ENCODE peak calls at places on chromosomes 3 and 15, in six cellular contexts. One of them, this sample, is unnamed.

GRCh38 chr3:129230311-129231019 is 18.9 kb upstream of the COPG1 start:
- DNase-seq in sigmoid colon: no peak
- DNase-seq in activated CD8-positive, alpha-beta memory T cell treated with anti-CD3 and anti-CD28 coated beads, Interleukin-2, amount 50 U/mL, for 48 hours: no peak
- DNase-seq in AG20443: peak
- DNase-seq in hypothalamus: no peak
- DNase-seq in GM23248: peak
- DNase-seq in this sample: peak

GRCh38 chr3:210649-211048 is 14.1 kb downstream of the CHL1 start:
- DNase-seq in sigmoid colon: no peak
- DNase-seq in activated CD8-positive, alpha-beta memory T cell treated with anti-CD3 and anti-CD28 coated beads, Interleukin-2, amount 50 U/mL, for 48 hours: no peak
- DNase-seq in AG20443: no peak
- DNase-seq in hypothalamus: no peak
- DNase-seq in GM23248: no peak
- DNase-seq in this sample: no peak

GRCh38 chr3:41001556-41001955 is 197.7 kb upstream of the CTNNB1 start:
- DNase-seq in sigmoid colon: no peak
- DNase-seq in activated CD8-positive, alpha-beta memory T cell treated with anti-CD3 and anti-CD28 coated beads, Interleukin-2, amount 50 U/mL, for 48 hours: no peak
- DNase-seq in AG20443: no peak
- DNase-seq in hypothalamus: no peak
- DNase-seq in GM23248: no peak
- DNase-seq in this sample: no peak

GRCh38 chr3:192917508-192918274 is at the start of gene MB21D2:
- DNase-seq in sigmoid colon: peak
- DNase-seq in activated CD8-positive, alpha-beta memory T cell treated with anti-CD3 and anti-CD28 coated beads, Interleukin-2, amount 50 U/mL, for 48 hours: peak
- DNase-seq in AG20443: peak
- DNase-seq in hypothalamus: peak
- DNase-seq in GM23248: peak
- DNase-seq in this sample: peak

GRCh38 chr15:90087454-90088154 is 14.7 kb downstream of the IDH2 start:
- DNase-seq in sigmoid colon: no peak
- DNase-seq in activated CD8-positive, alpha-beta memory T cell treated with anti-CD3 and anti-CD28 coated beads, Interleukin-2, amount 50 U/mL, for 48 hours: no peak
- DNase-seq in AG20443: peak
- DNase-seq in hypothalamus: no peak
- DNase-seq in GM23248: peak
- DNase-seq in this sample: no peak

GRCh38 chr15:85280203-85280602 is 100.2 kb upstream of the AKAP13 start:
- DNase-seq in sigmoid colon: no peak
- DNase-seq in activated CD8-positive, alpha-beta memory T cell treated with anti-CD3 and anti-CD28 coated beads, Interleukin-2, amount 50 U/mL, for 48 hours: no peak
- DNase-seq in AG20443: no peak
- DNase-seq in hypothalamus: no peak
- DNase-seq in GM23248: no peak
- DNase-seq in this sample: no peak

GRCh38 chr3:158977497-158977896 is 175.6 kb downstream of the MFSD1 start:
- DNase-seq in sigmoid colon: no peak
- DNase-seq in activated CD8-positive, alpha-beta memory T cell treated with anti-CD3 and anti-CD28 coated beads, Interleukin-2, amount 50 U/mL, for 48 hours: no peak
- DNase-seq in AG20443: no peak
- DNase-seq in hypothalamus: no peak
- DNase-seq in GM23248: no peak
- DNase-seq in this sample: no peak

GRCh38 chr3:155656466-155656865 is 88.4 kb downstream of the PLCH1 start:
- DNase-seq in sigmoid colon: no peak
- DNase-seq in activated CD8-positive, alpha-beta memory T cell treated with anti-CD3 and anti-CD28 coated beads, Interleukin-2, amount 50 U/mL, for 48 hours: no peak
- DNase-seq in AG20443: no peak
- DNase-seq in hypothalamus: no peak
- DNase-seq in GM23248: peak
- DNase-seq in this sample: no peak

GRCh38 chr15:90059208-90059985 is 42.9 kb downstream of the IDH2 start:
- DNase-seq in sigmoid colon: peak
- DNase-seq in activated CD8-positive, alpha-beta memory T cell treated with anti-CD3 and anti-CD28 coated beads, Interleukin-2, amount 50 U/mL, for 48 hours: peak
- DNase-seq in AG20443: no peak
- DNase-seq in hypothalamus: peak
- DNase-seq in GM23248: no peak
- DNase-seq in this sample: peak

GRCh38 chr3:111547645-111548044 is 5.6 kb downstream of the CD96 start:
- DNase-seq in sigmoid colon: no peak
- DNase-seq in activated CD8-positive, alpha-beta memory T cell treated with anti-CD3 and anti-CD28 coated beads, Interleukin-2, amount 50 U/mL, for 48 hours: no peak
- DNase-seq in AG20443: no peak
- DNase-seq in hypothalamus: no peak
- DNase-seq in GM23248: no peak
- DNase-seq in this sample: no peak

GRCh38 chr3:52055537-52056351 is 627 bp downstream of the DUSP7 start:
- DNase-seq in sigmoid colon: peak
- DNase-seq in activated CD8-positive, alpha-beta memory T cell treated with anti-CD3 and anti-CD28 coated beads, Interleukin-2, amount 50 U/mL, for 48 hours: peak
- DNase-seq in AG20443: peak
- DNase-seq in hypothalamus: no peak
- DNase-seq in GM23248: peak
- DNase-seq in this sample: peak

GRCh38 chr3:101865751-101866509 is 16.6 kb downstream of the NFKBIZ start:
- DNase-seq in sigmoid colon: no peak
- DNase-seq in activated CD8-positive, alpha-beta memory T cell treated with anti-CD3 and anti-CD28 coated beads, Interleukin-2, amount 50 U/mL, for 48 hours: no peak
- DNase-seq in AG20443: no peak
- DNase-seq in hypothalamus: no peak
- DNase-seq in GM23248: no peak
- DNase-seq in this sample: no peak

GRCh38 chr15:99566157-99566900 is 545 bp downstream of the MEF2A start:
- DNase-seq in sigmoid colon: peak
- DNase-seq in activated CD8-positive, alpha-beta memory T cell treated with anti-CD3 and anti-CD28 coated beads, Interleukin-2, amount 50 U/mL, for 48 hours: peak
- DNase-seq in AG20443: peak
- DNase-seq in hypothalamus: no peak
- DNase-seq in GM23248: peak
- DNase-seq in this sample: peak

GRCh38 chr3:154364849-154365248 is 40.6 kb upstream of the DHX36 start:
- DNase-seq in sigmoid colon: no peak
- DNase-seq in activated CD8-positive, alpha-beta memory T cell treated with anti-CD3 and anti-CD28 coated beads, Interleukin-2, amount 50 U/mL, for 48 hours: no peak
- DNase-seq in AG20443: no peak
- DNase-seq in hypothalamus: no peak
- DNase-seq in GM23248: no peak
- DNase-seq in this sample: no peak

GRCh38 chr3:46215810-46216414 is 7.8 kb upstream of the CCR1 start:
- DNase-seq in sigmoid colon: no peak
- DNase-seq in activated CD8-positive, alpha-beta memory T cell treated with anti-CD3 and anti-CD28 coated beads, Interleukin-2, amount 50 U/mL, for 48 hours: no peak
- DNase-seq in AG20443: no peak
- DNase-seq in hypothalamus: no peak
- DNase-seq in GM23248: peak
- DNase-seq in this sample: no peak

GRCh38 chr15:71656425-71656824 is 153.9 kb upstream of the NR2E3 start:
- DNase-seq in sigmoid colon: no peak
- DNase-seq in activated CD8-positive, alpha-beta memory T cell treated with anti-CD3 and anti-CD28 coated beads, Interleukin-2, amount 50 U/mL, for 48 hours: no peak
- DNase-seq in AG20443: no peak
- DNase-seq in hypothalamus: no peak
- DNase-seq in GM23248: no peak
- DNase-seq in this sample: no peak

GRCh38 chr15:90957105-90957790 is 2.6 kb downstream of the RCCD1 start:
- DNase-seq in sigmoid colon: no peak
- DNase-seq in activated CD8-positive, alpha-beta memory T cell treated with anti-CD3 and anti-CD28 coated beads, Interleukin-2, amount 50 U/mL, for 48 hours: no peak
- DNase-seq in AG20443: peak
- DNase-seq in hypothalamus: no peak
- DNase-seq in GM23248: peak
- DNase-seq in this sample: peak

GRCh38 chr3:70919091-70919490 is 606.7 kb upstream of the MDFIC2 start:
- DNase-seq in sigmoid colon: no peak
- DNase-seq in activated CD8-positive, alpha-beta memory T cell treated with anti-CD3 and anti-CD28 coated beads, Interleukin-2, amount 50 U/mL, for 48 hours: no peak
- DNase-seq in AG20443: no peak
- DNase-seq in hypothalamus: no peak
- DNase-seq in GM23248: no peak
- DNase-seq in this sample: no peak

GRCh38 chr15:93829115-93829849 is 402.1 kb upstream of the MCTP2 start:
- DNase-seq in sigmoid colon: no peak
- DNase-seq in activated CD8-positive, alpha-beta memory T cell treated with anti-CD3 and anti-CD28 coated beads, Interleukin-2, amount 50 U/mL, for 48 hours: no peak
- DNase-seq in AG20443: peak
- DNase-seq in hypothalamus: no peak
- DNase-seq in GM23248: peak
- DNase-seq in this sample: peak

GRCh38 chr15:60580650-60581415 is 101.9 kb upstream of the ICE2 start:
- DNase-seq in sigmoid colon: no peak
- DNase-seq in activated CD8-positive, alpha-beta memory T cell treated with anti-CD3 and anti-CD28 coated beads, Interleukin-2, amount 50 U/mL, for 48 hours: no peak
- DNase-seq in AG20443: no peak
- DNase-seq in hypothalamus: no peak
- DNase-seq in GM23248: no peak
- DNase-seq in this sample: no peak

This sample was measured in cardiac muscle cell.